ENCODE peak calls at places on chromosomes 3 and 15, in ten cellular contexts. P is sigmoid colon, G is suprapubic skin, W is K562, Z is A549, I is esophagus muscularis mucosa, B is H1, T is GM12878, R is transverse colon, J is upper lobe of left lung. V is an unnamed sample. For H3K9me3, the result is how much of the 10 kb centered on the place peaks cover.

GRCh38 chr3:48518069-48518468 is 14.1 kb upstream of the SHISA5 start:
- DNase-seq in G (no peak), P (no peak), I (no peak), J (no peak), R (no peak), W (no peak), T (no peak), Z (no peak), B (no peak), V (no peak)

GRCh38 chr3:126965526-126966080 is 17.3 kb upstream of the PLXNA1 start:
- DNase-seq in J (no peak), P (peak), G (peak), Z (no peak), R (no peak), W (no peak), T (no peak), I (no peak), B (no peak), V (no peak)

GRCh38 chr3:125214738-125215137 is 2.2 kb upstream of the SLC12A8 start:
- DNase-seq in B (no peak), G (no peak), P (no peak), T (no peak), J (no peak), W (no peak), R (no peak), Z (no peak), I (no peak), V (no peak)

GRCh38 chr3:120173056-120173675 is 78.9 kb upstream of the GSK3B start:
- DNase-seq in Z (no peak), T (no peak), B (no peak), W (no peak), R (no peak), I (peak), G (no peak), P (no peak), J (no peak), V (no peak)

GRCh38 chr3:137509354-137510045 is 254.6 kb upstream of the SOX14 start:
- DNase-seq in J (no peak), T (no peak), G (no peak), W (no peak), P (no peak), R (no peak), Z (no peak), B (no peak), I (no peak), V (no peak)

GRCh38 chr3:39531066-39531465 is 63.6 kb downstream of the MOBP start:
- DNase-seq in I (no peak), B (no peak), P (no peak), T (no peak), J (no peak), W (no peak), Z (no peak), G (no peak), R (no peak), V (no peak)

GRCh38 chr15:68305420-68305871 is 27.9 kb downstream of the FEM1B start:
- DNase-seq in B (no peak), P (no peak), Z (no peak), J (no peak), I (peak), T (no peak), W (no peak), R (no peak), G (no peak), V (no peak)

GRCh38 chr3:124775776-124776336 is 45.6 kb downstream of the UMPS start:
- DNase-seq in G (no peak), W (no peak), Z (no peak), R (no peak), J (no peak), P (no peak), B (no peak), I (no peak), T (no peak), V (no peak)

GRCh38 chr3:100880072-100880471 is 113.1 kb downstream of the ABI3BP start:
- DNase-seq in W (no peak), P (no peak), B (no peak), T (no peak), Z (no peak), J (no peak), G (no peak), R (no peak), I (no peak), V (no peak)

GRCh38 chr3:19816631-19817030 is 117.4 kb downstream of the EFHB start:
- DNase-seq in G (no peak), I (no peak), J (no peak), P (no peak), T (no peak), W (no peak), R (no peak), B (no peak), Z (no peak), V (no peak)

GRCh38 chr3:186099178-186099577 is 9.7 kb downstream of the ETV5 start:
- DNase-seq in I (no peak), P (no peak), W (no peak), R (peak), J (peak), Z (no peak), B (no peak), T (no peak), G (no peak), V (peak)

GRCh38 chr15:38320181-38320580 is 67.5 kb downstream of the SPRED1 start:
- DNase-seq in W (no peak), J (no peak), B (no peak), I (no peak), Z (no peak), R (no peak), T (no peak), P (no peak), G (no peak), V (no peak)

GRCh38 chr3:46110701-46111493 is 83.6 kb upstream of the XCR1 start:
- DNase-seq in B (no peak), Z (no peak), T (peak), I (no peak), G (no peak), P (no peak), J (peak), W (peak), R (peak), V (no peak)

GRCh38 chr3:129061077-129061887 is 703 bp downstream of the GP9 start:
- DNase-seq in B (no peak), R (no peak), I (no peak), P (no peak), Z (no peak), W (no peak), J (no peak), G (peak), T (no peak), V (no peak)

GRCh38 chr3:8484409-8485140 is 17.0 kb upstream of the LMCD1 start:
- DNase-seq in J (no peak), R (no peak), T (no peak), P (no peak), B (no peak), G (no peak), W (no peak), Z (no peak), I (no peak), V (no peak)

DNA sequence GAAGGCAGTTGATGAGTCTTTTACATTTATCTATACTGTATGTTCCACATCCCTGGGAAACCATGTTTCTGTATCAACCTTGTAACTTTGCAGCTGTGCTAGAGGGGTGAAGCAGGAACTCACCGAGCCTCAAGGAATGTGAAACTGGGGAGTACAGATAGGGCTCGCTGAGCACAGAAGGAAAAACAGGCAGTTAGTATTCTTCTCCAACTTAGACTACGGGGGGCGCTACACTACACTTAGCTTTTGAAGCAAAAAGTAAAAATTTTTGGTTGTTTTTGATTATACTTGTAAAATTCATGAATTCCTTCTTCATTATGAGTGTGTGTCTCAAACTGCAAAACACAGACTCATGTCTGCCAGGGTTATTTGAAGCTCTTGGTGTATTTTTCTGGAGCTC is 132.7 kb upstream of the RGMA start:
- DNase-seq in P (no peak), B (no peak), W (no peak), R (no peak), J (no peak), I (peak), Z (no peak), G (no peak), T (no peak), V (no peak)
- TF ChIP-seq CTCF in P (no peak), B (peak), W (no peak), R (no peak), J (no peak), I (no peak), Z (no peak), G (no peak), T (no peak), V (no peak)

DNA sequence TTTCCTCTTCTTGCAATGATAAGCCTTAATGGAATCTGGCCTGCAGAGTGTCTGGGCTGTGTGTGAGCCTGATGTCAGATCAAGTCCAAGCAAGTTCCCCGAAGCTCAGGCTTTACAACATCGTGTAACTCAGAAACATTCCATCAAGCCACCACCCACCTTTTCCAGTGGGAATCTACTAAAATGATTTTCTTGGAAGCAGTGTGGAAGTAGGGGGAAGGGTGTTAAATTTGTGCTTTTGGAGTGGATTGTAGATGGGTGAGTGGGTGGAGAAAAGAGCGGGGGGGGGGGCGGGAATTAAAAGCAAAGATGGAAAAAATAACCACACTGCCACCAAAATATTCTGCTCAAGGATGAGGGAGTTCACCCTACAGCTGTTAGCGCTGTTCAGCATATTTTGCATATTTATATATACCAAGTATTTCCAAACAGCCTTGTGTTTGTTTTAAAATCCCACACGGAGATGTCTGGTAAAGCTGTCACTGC is 53.6 kb downstream of the VGLL3 start:
- DNase-seq in I (no peak), T (no peak), R (no peak), G (no peak), P (peak), J (no peak), B (no peak), W (no peak), Z (no peak), V (no peak)
- TF ChIP-seq EP300 in I (no peak), T (no peak), R (no peak), G (no peak), P (no peak), J (no peak), B (no peak), W (no peak), Z (no peak), V (peak)

GRCh38 chr3:123085293-123085949 is 18.6 kb downstream of the PDIA5 start:
- DNase-seq in W (peak), Z (no peak), I (no peak), R (no peak), B (no peak), T (no peak), P (no peak), J (no peak), G (no peak), V (no peak)
- H3K9me3 ChIP-seq in W (under half), Z (under half), I (under half), R (under half), B (under half), T (under half), P (under half), J (under half), G (under half), V (under half)

GRCh38 chr3:56801151-56801596 is 575 bp downstream of the ARHGEF3 start:
- DNase-seq in W (no peak), I (no peak), B (no peak), J (peak), Z (no peak), R (no peak), G (no peak), P (no peak), T (no peak), V (no peak)

GRCh38 chr3:56800373-56801150 is 1.2 kb downstream of the ARHGEF3 start:
- DNase-seq in T (no peak), I (no peak), G (no peak), P (no peak), R (peak), B (no peak), W (no peak), Z (no peak), J (peak), V (no peak)

GRCh38 chr3:56802793-56803192 is 1.0 kb upstream of the ARHGEF3 start:
- DNase-seq in B (no peak), T (no peak), W (no peak), R (no peak), G (no peak), I (no peak), Z (no peak), J (no peak), P (no peak), V (no peak)

GRCh38 chr3:56801597-56802410 is at the start of gene ARHGEF3:
- DNase-seq in B (peak), P (peak), W (peak), R (peak), G (peak), T (no peak), J (peak), I (no peak), Z (peak), V (peak)

DNA sequence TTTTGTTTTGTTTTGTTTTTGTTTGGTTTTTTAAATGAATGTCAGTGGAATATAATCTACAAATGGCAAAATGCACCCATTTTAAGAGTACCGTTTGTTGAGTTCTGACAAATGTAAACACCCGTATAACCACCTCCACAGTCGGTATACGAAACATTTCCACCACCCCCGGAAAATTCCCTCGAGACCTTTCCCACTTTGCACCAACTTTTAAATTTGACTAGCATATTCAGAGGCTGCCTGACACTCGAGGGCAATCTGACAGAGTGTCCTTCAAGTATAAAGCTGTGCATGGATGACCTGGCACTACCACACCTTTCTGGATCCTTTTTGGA is 629 bp upstream of the ARHGEF3 start:
- DNase-seq in P (no peak), W (no peak), I (no peak), T (no peak), Z (no peak), J (no peak), B (no peak), R (no peak), G (no peak), V (no peak)
- TF ChIP-seq CTCF in P (no peak), W (no peak), I (no peak), T (no peak), Z (no peak), J (no peak), B (no peak), R (no peak), G (no peak), V (no peak)

DNA sequence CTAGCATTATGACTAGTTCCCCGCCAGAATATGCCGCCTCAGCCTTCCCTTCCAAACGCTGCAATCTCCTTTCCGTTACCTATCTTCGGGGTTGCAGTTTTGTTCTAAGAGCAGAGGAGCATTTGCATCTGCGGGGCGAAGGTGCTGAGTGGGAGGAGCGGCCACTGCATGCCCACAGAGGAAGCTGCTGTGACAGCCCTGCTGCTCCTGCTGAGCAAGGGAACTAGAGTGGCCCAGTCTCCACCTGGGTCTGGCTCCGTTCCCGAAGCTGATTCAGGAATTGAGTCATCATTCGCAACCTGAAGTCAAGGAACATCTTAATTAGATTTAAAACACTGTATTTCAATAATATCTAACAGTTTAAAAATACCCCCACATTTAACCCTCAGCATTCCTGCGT is 98.2 kb upstream of the TJP1 start:
- DNase-seq in R (no peak), Z (peak), W (no peak), J (peak), P (no peak), B (no peak), I (no peak), G (no peak), T (no peak), V (no peak)
- TF ChIP-seq EP300 in R (no peak), Z (no peak), W (no peak), J (no peak), P (no peak), B (no peak), I (no peak), G (no peak), T (no peak), V (no peak)

DNA sequence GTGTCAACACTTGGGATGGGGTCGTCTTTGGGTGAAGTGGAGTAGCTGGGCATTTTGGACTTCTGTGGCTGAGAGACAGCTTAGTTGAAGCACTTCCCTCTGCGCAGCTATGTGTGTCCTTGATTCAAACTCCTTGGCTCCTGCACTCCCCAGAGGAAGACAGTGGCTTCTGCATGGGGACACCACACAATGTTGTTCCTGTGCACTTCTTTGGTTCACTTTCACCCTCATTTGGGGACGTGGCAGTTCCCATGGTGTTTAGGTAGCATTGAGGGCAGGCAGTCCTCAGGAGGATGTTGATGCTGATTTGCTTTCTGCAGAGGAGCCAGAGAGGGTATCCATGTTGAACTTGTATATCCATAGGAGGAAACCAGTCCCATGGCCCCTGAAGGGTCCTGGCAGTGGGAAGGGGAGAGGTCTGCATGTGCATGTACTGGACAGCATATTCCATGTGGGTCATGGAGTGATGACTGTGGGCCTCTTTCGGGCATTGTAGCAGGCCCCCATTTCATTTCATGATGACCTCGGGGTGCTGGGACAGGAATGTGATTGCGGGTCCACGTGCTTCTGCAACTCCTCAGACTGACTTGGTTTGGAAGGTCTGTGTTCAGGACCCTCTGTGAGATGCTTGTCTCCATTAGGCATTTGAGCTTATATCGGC is 135.4 kb downstream of the SNRPN start:
- DNase-seq in T (no peak), Z (no peak), J (no peak), R (no peak), G (no peak), B (no peak), W (no peak), P (no peak), I (no peak), V (no peak)
- H3K9me3 ChIP-seq in T (under half), Z (under half), J (half or more), R (half or more), G (half or more), B (under half), W (under half), P (half or more), I (under half), V (under half)

GRCh38 chr15:97482521-97482920 is 478.0 kb upstream of the ARRDC4 start:
- DNase-seq in J (no peak), R (no peak), I (no peak), G (no peak), Z (no peak), T (no peak), P (no peak), B (no peak), W (no peak), V (no peak)
- TF ChIP-seq CTCF in J (no peak), R (no peak), I (no peak), G (no peak), Z (no peak), T (no peak), P (no peak), B (peak), W (no peak), V (no peak)